ENCODE peak calls at places on chromosomes 1 and 21, in eight cellular contexts. One of them, this sample, is unnamed.

GRCh38 chr1:222390181-222390580 is 157.7 kb downstream of the HHIPL2 start:
- DNase-seq in brain microvascular endothelial cell: peak; percentile 5
- DNase-seq in GM12865: no peak
- DNase-seq in astrocyte of the spinal cord: peak; percentile 88
- DNase-seq in epithelial cell of esophagus: no peak
- DNase-seq in bronchial epithelial cell: no peak
- DNase-seq in AG04450: no peak
- DNase-seq in uterus: no peak
- DNase-seq in this sample: no peak

GRCh38 chr1:58964880-58965279 is 181.0 kb upstream of the JUN start:
- DNase-seq in brain microvascular endothelial cell: no peak
- DNase-seq in GM12865: no peak
- DNase-seq in astrocyte of the spinal cord: no peak
- DNase-seq in epithelial cell of esophagus: peak; percentile 50
- DNase-seq in bronchial epithelial cell: peak; percentile 35
- DNase-seq in AG04450: no peak
- DNase-seq in uterus: no peak
- DNase-seq in this sample: no peak

GRCh38 chr1:156480411-156481192 is 20.0 kb downstream of the MEF2D start:
- DNase-seq in brain microvascular endothelial cell: no peak
- DNase-seq in GM12865: peak; percentile 83
- DNase-seq in astrocyte of the spinal cord: peak; percentile 26
- DNase-seq in epithelial cell of esophagus: peak; percentile 56
- DNase-seq in bronchial epithelial cell: no peak
- DNase-seq in AG04450: no peak
- DNase-seq in uterus: peak; percentile 55
- DNase-seq in this sample: no peak

GRCh38 chr1:179092896-179093461 is 11.1 kb downstream of the TOR3A start:
- DNase-seq in brain microvascular endothelial cell: no peak
- DNase-seq in GM12865: no peak
- DNase-seq in astrocyte of the spinal cord: no peak
- DNase-seq in epithelial cell of esophagus: no peak
- DNase-seq in bronchial epithelial cell: no peak
- DNase-seq in AG04450: no peak
- DNase-seq in uterus: no peak
- DNase-seq in this sample: no peak

GRCh38 chr1:995665-996633 is 3.9 kb downstream of the HES4 start:
- DNase-seq in brain microvascular endothelial cell: no peak
- DNase-seq in GM12865: no peak
- DNase-seq in astrocyte of the spinal cord: no peak
- DNase-seq in epithelial cell of esophagus: peak; percentile 44
- DNase-seq in bronchial epithelial cell: peak; percentile 43
- DNase-seq in AG04450: no peak
- DNase-seq in uterus: no peak
- DNase-seq in this sample: no peak

GRCh38 chr1:3313579-3313955 is 140.9 kb upstream of the ARHGEF16 start:
- DNase-seq in brain microvascular endothelial cell: peak; percentile 83
- DNase-seq in GM12865: no peak
- DNase-seq in astrocyte of the spinal cord: peak; percentile 94
- DNase-seq in epithelial cell of esophagus: no peak
- DNase-seq in bronchial epithelial cell: no peak
- DNase-seq in AG04450: peak; percentile 55
- DNase-seq in uterus: peak; percentile 89
- DNase-seq in this sample: no peak

GRCh38 chr1:229757226-229757625 is 131.2 kb downstream of the URB2 start:
- DNase-seq in brain microvascular endothelial cell: no peak
- DNase-seq in GM12865: no peak
- DNase-seq in astrocyte of the spinal cord: no peak
- DNase-seq in epithelial cell of esophagus: no peak
- DNase-seq in bronchial epithelial cell: no peak
- DNase-seq in AG04450: no peak
- DNase-seq in uterus: no peak
- DNase-seq in this sample: no peak

GRCh38 chr1:85801520-85801919 is 93.3 kb upstream of the ZNHIT6 start:
- DNase-seq in brain microvascular endothelial cell: peak; percentile 13
- DNase-seq in GM12865: no peak
- DNase-seq in astrocyte of the spinal cord: no peak
- DNase-seq in epithelial cell of esophagus: peak; percentile 32
- DNase-seq in bronchial epithelial cell: peak; percentile 65
- DNase-seq in AG04450: no peak
- DNase-seq in uterus: no peak
- DNase-seq in this sample: no peak

GRCh38 chr1:217521317-217521716 is 109.6 kb downstream of the GPATCH2 start:
- DNase-seq in brain microvascular endothelial cell: no peak
- DNase-seq in GM12865: no peak
- DNase-seq in astrocyte of the spinal cord: no peak
- DNase-seq in epithelial cell of esophagus: no peak
- DNase-seq in bronchial epithelial cell: no peak
- DNase-seq in AG04450: no peak
- DNase-seq in uterus: no peak
- DNase-seq in this sample: no peak

GRCh38 chr21:46323227-46323709 is 402 bp downstream of the C21orf58 start:
- DNase-seq in brain microvascular endothelial cell: no peak
- DNase-seq in GM12865: peak; percentile 35
- DNase-seq in astrocyte of the spinal cord: no peak
- DNase-seq in epithelial cell of esophagus: peak; percentile 17
- DNase-seq in bronchial epithelial cell: no peak
- DNase-seq in AG04450: no peak
- DNase-seq in uterus: no peak
- DNase-seq in this sample: no peak

GRCh38 chr1:109113787-109114568 is at the start of gene ELAPOR1:
- DNase-seq in brain microvascular endothelial cell: no peak
- DNase-seq in GM12865: peak; percentile 62
- DNase-seq in astrocyte of the spinal cord: no peak
- DNase-seq in epithelial cell of esophagus: peak; percentile 79
- DNase-seq in bronchial epithelial cell: peak; percentile 65
- DNase-seq in AG04450: no peak
- DNase-seq in uterus: peak; percentile 46
- DNase-seq in this sample: no peak

GRCh38 chr1:234659538-234659937 is 49.6 kb upstream of the IRF2BP2 start:
- DNase-seq in brain microvascular endothelial cell: peak; percentile 81
- DNase-seq in GM12865: no peak
- DNase-seq in astrocyte of the spinal cord: peak; percentile 87
- DNase-seq in epithelial cell of esophagus: peak; percentile 90
- DNase-seq in bronchial epithelial cell: peak; percentile 93
- DNase-seq in AG04450: peak; percentile 32
- DNase-seq in uterus: no peak
- DNase-seq in this sample: no peak

DNA sequence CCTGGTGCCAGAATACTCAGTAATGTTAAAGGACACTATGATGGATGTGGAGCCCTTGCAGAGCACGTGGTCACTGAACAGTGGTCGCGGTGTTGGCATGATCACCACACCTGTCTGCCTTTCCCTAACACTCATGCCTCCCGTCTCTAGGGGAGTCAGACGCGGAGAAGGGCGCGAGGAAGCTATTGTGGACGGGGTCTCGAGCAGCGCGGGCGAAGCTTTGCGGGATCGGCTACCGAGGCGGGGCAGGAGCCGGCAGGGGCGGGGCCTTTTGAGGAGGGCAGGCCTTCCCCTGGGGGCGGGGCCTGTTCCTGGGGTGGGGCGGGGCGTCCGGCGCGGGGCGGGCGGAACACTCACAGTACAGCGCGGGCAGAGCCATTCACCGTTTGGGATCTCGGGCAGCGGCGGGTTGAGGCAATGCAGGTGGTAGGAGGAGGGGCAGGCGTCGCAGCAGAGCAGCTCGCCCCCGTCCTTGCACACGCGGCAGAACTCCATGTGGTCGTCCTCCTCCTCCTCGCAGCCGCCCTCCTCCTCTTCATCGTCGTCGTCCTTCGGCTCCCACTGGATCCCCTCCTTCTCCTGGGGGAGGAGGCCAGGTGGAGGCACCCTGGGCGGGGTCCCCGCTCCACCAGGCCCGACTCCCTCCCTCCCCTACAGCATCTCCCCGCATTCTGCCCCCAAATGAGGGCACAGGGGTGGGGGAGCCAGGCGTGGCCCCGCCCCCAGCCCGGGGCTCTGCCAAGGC is 31.5 kb downstream of the CHD5 start:
- DNase-seq in brain microvascular endothelial cell: peak; percentile 22
- DNase-seq in GM12865: peak; percentile 19
- DNase-seq in astrocyte of the spinal cord: peak; percentile 13
- DNase-seq in epithelial cell of esophagus: peak; percentile 85
- DNase-seq in bronchial epithelial cell: peak; percentile 49
- DNase-seq in AG04450: no peak
- DNase-seq in uterus: no peak
- DNase-seq in this sample: no peak
- H3K4me3 ChIP-seq in brain microvascular endothelial cell: no peak overlapping the region
- H3K4me3 ChIP-seq in GM12865: no peak overlapping the region
- H3K4me3 ChIP-seq in astrocyte of the spinal cord: no peak overlapping the region
- H3K4me3 ChIP-seq in epithelial cell of esophagus: no peak overlapping the region
- H3K4me3 ChIP-seq in bronchial epithelial cell: peak overlapping the region; percentile 7
- H3K4me3 ChIP-seq in AG04450: no peak overlapping the region
- H3K4me3 ChIP-seq in uterus: no peak overlapping the region
- H3K4me3 ChIP-seq in this sample: no peak overlapping the region

DNA sequence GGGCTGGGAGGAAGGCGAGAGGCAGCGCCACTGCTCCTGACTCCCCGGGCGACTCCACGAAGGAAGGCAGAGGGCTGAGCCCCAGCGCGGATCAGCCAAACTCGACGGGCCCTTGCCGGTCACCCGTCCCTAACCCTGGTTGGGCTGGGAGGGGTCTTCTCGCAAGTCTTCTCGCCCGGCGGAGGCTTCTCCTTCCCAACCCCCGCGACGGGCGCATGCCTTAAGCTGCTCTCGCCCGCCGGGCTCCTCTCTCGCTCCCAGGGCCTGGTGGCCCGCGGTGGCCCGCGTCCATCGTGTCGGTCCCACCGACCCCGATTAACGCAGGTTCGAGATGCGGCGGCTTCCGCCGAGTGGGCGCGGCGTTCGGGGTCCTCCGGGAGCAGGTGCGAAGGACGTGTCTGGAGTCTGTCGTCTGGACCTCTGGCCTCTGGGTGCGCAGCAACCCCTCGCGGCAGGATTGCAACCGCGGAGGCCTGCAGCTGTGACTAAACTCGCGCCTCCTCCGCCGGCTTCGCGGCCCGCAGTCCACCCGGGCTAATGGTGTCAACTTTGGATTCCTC is 29.0 kb upstream of the PPM1J start:
- DNase-seq in brain microvascular endothelial cell: peak; percentile 43
- DNase-seq in GM12865: no peak
- DNase-seq in astrocyte of the spinal cord: peak; percentile 43
- DNase-seq in epithelial cell of esophagus: peak; percentile 67
- DNase-seq in bronchial epithelial cell: peak; percentile 37
- DNase-seq in AG04450: no peak
- DNase-seq in uterus: peak; percentile 26
- DNase-seq in this sample: no peak
- TF ChIP-seq CTCF in brain microvascular endothelial cell: peak; percentile 75
- TF ChIP-seq CTCF in GM12865: no peak
- TF ChIP-seq CTCF in astrocyte of the spinal cord: peak; percentile 57
- TF ChIP-seq CTCF in epithelial cell of esophagus: peak; percentile 55
- TF ChIP-seq CTCF in bronchial epithelial cell: peak; percentile 78
- TF ChIP-seq CTCF in AG04450: peak; percentile 72
- TF ChIP-seq CTCF in uterus: peak; percentile 37
- TF ChIP-seq CTCF in this sample: no peak

GRCh38 chr1:243849089-243850012 is 692 bp downstream of the AKT3 start:
- DNase-seq in brain microvascular endothelial cell: peak; percentile 63
- DNase-seq in GM12865: peak; percentile 44
- DNase-seq in astrocyte of the spinal cord: peak; percentile 65
- DNase-seq in epithelial cell of esophagus: peak; percentile 20
- DNase-seq in bronchial epithelial cell: peak; percentile 1
- DNase-seq in AG04450: no peak
- DNase-seq in uterus: peak; percentile 63
- DNase-seq in this sample: no peak

GRCh38 chr1:243850368-243851128 is 505 bp upstream of the AKT3 start:
- DNase-seq in brain microvascular endothelial cell: peak; percentile 83
- DNase-seq in GM12865: peak; percentile 75
- DNase-seq in astrocyte of the spinal cord: peak; percentile 84
- DNase-seq in epithelial cell of esophagus: peak; percentile 76
- DNase-seq in bronchial epithelial cell: peak; percentile 40
- DNase-seq in AG04450: peak; percentile 36
- DNase-seq in uterus: peak; percentile 82
- DNase-seq in this sample: no peak

GRCh38 chr1:243850013-243850367 is at the start of gene AKT3:
- DNase-seq in brain microvascular endothelial cell: no peak
- DNase-seq in GM12865: no peak
- DNase-seq in astrocyte of the spinal cord: no peak
- DNase-seq in epithelial cell of esophagus: no peak
- DNase-seq in bronchial epithelial cell: no peak
- DNase-seq in AG04450: no peak
- DNase-seq in uterus: no peak
- DNase-seq in this sample: no peak

GRCh38 chr1:243851129-243851756 is 1.2 kb upstream of the AKT3 start:
- DNase-seq in brain microvascular endothelial cell: no peak
- DNase-seq in GM12865: peak; percentile 3
- DNase-seq in astrocyte of the spinal cord: no peak
- DNase-seq in epithelial cell of esophagus: peak; percentile 16
- DNase-seq in bronchial epithelial cell: peak; percentile 6
- DNase-seq in AG04450: no peak
- DNase-seq in uterus: no peak
- DNase-seq in this sample: no peak

GRCh38 chr1:243851765-243852164 is 1.7 kb upstream of the AKT3 start:
- DNase-seq in brain microvascular endothelial cell: no peak
- DNase-seq in GM12865: no peak
- DNase-seq in astrocyte of the spinal cord: no peak
- DNase-seq in epithelial cell of esophagus: no peak
- DNase-seq in bronchial epithelial cell: no peak
- DNase-seq in AG04450: no peak
- DNase-seq in uterus: no peak
- DNase-seq in this sample: no peak
- H3K4me3 ChIP-seq in brain microvascular endothelial cell: no peak overlapping the region
- H3K4me3 ChIP-seq in GM12865: peak overlapping the region; percentile 69
- H3K4me3 ChIP-seq in astrocyte of the spinal cord: no peak overlapping the region
- H3K4me3 ChIP-seq in epithelial cell of esophagus: no peak overlapping the region
- H3K4me3 ChIP-seq in bronchial epithelial cell: no peak overlapping the region
- H3K4me3 ChIP-seq in AG04450: no peak overlapping the region
- H3K4me3 ChIP-seq in uterus: no peak overlapping the region
- H3K4me3 ChIP-seq in this sample: peak overlapping the region; percentile 85

DNA sequence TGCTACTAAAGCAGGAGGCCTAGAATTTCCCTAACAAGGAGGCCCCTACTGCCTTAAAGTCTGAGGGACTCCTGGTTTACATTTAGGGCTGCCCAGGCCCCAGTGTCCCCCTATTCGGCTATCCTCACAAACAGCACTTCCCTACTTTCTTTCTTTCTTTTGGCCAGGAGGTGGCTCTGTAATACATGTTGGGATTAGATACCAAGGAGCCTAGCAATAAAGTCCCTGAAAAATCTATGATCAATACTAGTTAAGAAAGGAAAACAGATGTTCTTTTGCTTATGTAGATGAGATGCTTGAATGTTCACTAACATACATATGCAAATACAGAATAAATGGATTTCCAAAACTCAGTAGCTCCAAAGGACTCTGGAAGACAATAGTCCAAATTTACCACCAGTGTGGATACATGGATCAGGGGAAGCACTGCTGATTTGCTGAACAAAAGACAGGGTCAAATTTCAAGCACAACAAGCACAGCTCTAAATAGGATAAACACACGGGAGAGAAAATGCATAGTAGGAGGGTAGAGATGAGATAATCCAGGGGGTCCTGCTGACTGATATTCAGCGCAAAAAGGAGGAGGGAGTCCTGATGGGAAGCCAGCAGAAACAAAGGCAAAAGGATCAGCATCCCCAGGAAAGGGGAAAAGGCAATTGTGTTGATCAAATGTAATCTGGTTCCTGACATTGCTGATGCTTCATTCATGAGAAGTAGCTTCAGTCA is 240.0 kb downstream of the NUF2 start:
- DNase-seq in brain microvascular endothelial cell: no peak
- DNase-seq in GM12865: no peak
- DNase-seq in astrocyte of the spinal cord: peak; percentile 26
- DNase-seq in epithelial cell of esophagus: peak; percentile 33
- DNase-seq in bronchial epithelial cell: peak; percentile 19
- DNase-seq in AG04450: no peak
- DNase-seq in uterus: no peak
- DNase-seq in this sample: no peak
- TF ChIP-seq CTCF in brain microvascular endothelial cell: peak; percentile 16
- TF ChIP-seq CTCF in GM12865: no peak
- TF ChIP-seq CTCF in astrocyte of the spinal cord: peak; percentile 27
- TF ChIP-seq CTCF in epithelial cell of esophagus: peak; percentile 46
- TF ChIP-seq CTCF in bronchial epithelial cell: peak; percentile 26
- TF ChIP-seq CTCF in AG04450: peak; percentile 28
- TF ChIP-seq CTCF in uterus: no peak
- TF ChIP-seq CTCF in this sample: no peak